ENCODE peak calls at places on chromosomes 11 and 22, in ten cellular contexts. Z, C, R, I, A, T, X, G, W and B are unnamed samples.

GRCh38 chr11:79199729-79200354 is 241.0 kb downstream of the TENM4 start:
- DNase-seq in Z (no peak), C (no peak), R (no peak), I (no peak), A (no peak), T (peak; percentile 2), X (no peak), G (no peak), W (no peak), B (no peak)

GRCh38 chr11:74017631-74018030 is 8.7 kb upstream of the UCP3 start:
- DNase-seq in Z (no peak), C (no peak), R (no peak), I (no peak), A (no peak), T (no peak), X (no peak), G (no peak), W (no peak), B (no peak)

GRCh38 chr11:69489031-69489745 is 7.7 kb downstream of the LINC01488 start:
- DNase-seq in Z (peak; percentile 29), C (no peak), R (peak; percentile 44), I (no peak), A (no peak), T (no peak), X (no peak), G (no peak), W (no peak), B (peak; percentile 63)

GRCh38 chr22:26748845-26749244 is 91.5 kb downstream of the MIAT start:
- DNase-seq in Z (no peak), C (no peak), R (no peak), I (no peak), A (no peak), T (peak; percentile 58), X (no peak), G (no peak), W (no peak), B (no peak)

GRCh38 chr11:96044747-96045146 is 120.8 kb upstream of the MTMR2 start:
- DNase-seq in Z (no peak), C (no peak), R (no peak), I (no peak), A (no peak), T (no peak), X (no peak), G (no peak), W (no peak), B (no peak)

GRCh38 chr11:119992171-119993051 is 145.5 kb downstream of the TRIM29 start:
- DNase-seq in Z (no peak), C (no peak), R (peak; percentile 13), I (no peak), A (no peak), T (no peak), X (no peak), G (no peak), W (no peak), B (no peak)

GRCh38 chr11:76047766-76048165 is 158.5 kb downstream of the WNT11 start:
- DNase-seq in Z (no peak), C (no peak), R (no peak), I (no peak), A (no peak), T (no peak), X (no peak), G (no peak), W (no peak), B (no peak)

GRCh38 chr11:27423125-27423524 is 49.5 kb downstream of the LGR4 start:
- DNase-seq in Z (no peak), C (peak; percentile 75), R (peak; percentile 21), I (no peak), A (no peak), T (no peak), X (no peak), G (no peak), W (no peak), B (peak; percentile 50)

GRCh38 chr11:121808096-121808495 is 307.9 kb downstream of the BLID start:
- DNase-seq in Z (no peak), C (no peak), R (no peak), I (no peak), A (no peak), T (no peak), X (no peak), G (no peak), W (no peak), B (no peak)

GRCh38 chr11:67463680-67464410 is 5.2 kb downstream of the TMEM134 start:
- DNase-seq in Z (no peak), C (peak; percentile 87), R (peak; percentile 79), I (no peak), A (peak; percentile 51), T (no peak), X (no peak), G (no peak), W (peak; percentile 97), B (peak; percentile 45)

GRCh38 chr22:49022816-49023160 is 804.9 kb downstream of the BRD1 start:
- DNase-seq in Z (peak; percentile 26), C (no peak), R (no peak), I (no peak), A (no peak), T (no peak), X (no peak), G (no peak), W (no peak), B (no peak)